ENCODE peak calls at places on chromosomes 16 and 17, in ten cellular contexts. F is left lung; Q is thoracic aorta; C is HFFc6; A is CD4-positive, alpha-beta T cell; K is foreskin fibroblast; V is GM20000; Z is GM12878; N is AG10803; W is PC-9. H is an unnamed sample.

GRCh38 chr17:55690105-55690508 is 32.6 kb downstream of the TMEM100 start:
- DNase-seq in F (no peak), W (no peak), Z (no peak), N (peak; percentile 38), V (no peak), K (peak; percentile 72), Q (no peak), C (no peak), A (no peak), H (no peak)

GRCh38 chr17:67360880-67361279 is 5.5 kb downstream of the PSMD12 start:
- DNase-seq in C (no peak), Q (no peak), W (no peak), K (no peak), N (no peak), V (no peak), F (no peak), Z (no peak), A (no peak), H (no peak)

GRCh38 chr17:27668488-27668823 is 37.5 kb downstream of the LGALS9 start:
- DNase-seq in C (no peak), F (no peak), Q (no peak), W (no peak), K (no peak), Z (no peak), N (no peak), V (no peak), A (no peak), H (no peak)

GRCh38 chr17:2138768-2139167 is 83.9 kb downstream of the HIC1 start:
- DNase-seq in Z (peak; percentile 42), A (no peak), V (peak; percentile 23), F (no peak), K (peak; percentile 41), N (peak; percentile 66), C (peak; percentile 65), Q (no peak), W (peak; percentile 64), H (no peak)

GRCh38 chr17:37608369-37609169 is 649 bp downstream of the SYNRG start:
- DNase-seq in K (peak; percentile 44), Q (peak; percentile 5), Z (no peak), A (no peak), N (peak; percentile 31), V (peak; percentile 38), C (peak; percentile 9), W (no peak), F (no peak), H (no peak)

GRCh38 chr17:55086635-55087058 is 118.1 kb downstream of the STXBP4 start:
- DNase-seq in A (no peak), Q (no peak), N (peak; percentile 82), C (peak; percentile 88), Z (no peak), F (no peak), W (peak; percentile 1), V (no peak), K (peak; percentile 86), H (no peak)

GRCh38 chr16:21023509-21024202 is 123.1 kb downstream of the LYRM1 start:
- DNase-seq in F (no peak), Q (no peak), C (no peak), K (no peak), W (no peak), A (no peak), V (no peak), N (no peak), Z (no peak), H (no peak)

GRCh38 chr17:32628645-32629044 is 141.9 kb downstream of the CDK5R1 start:
- DNase-seq in F (no peak), A (no peak), Z (no peak), C (no peak), Q (no peak), K (no peak), N (no peak), V (no peak), W (no peak), H (no peak)

GRCh38 chr17:20926532-20926931 is 116.3 kb downstream of the USP22 start:
- DNase-seq in C (peak; percentile 11), V (no peak), K (peak; percentile 55), F (no peak), N (peak; percentile 54), A (no peak), Z (no peak), W (no peak), Q (no peak), H (no peak)

GRCh38 chr17:56896968-56897359 is 16.9 kb downstream of the TRIM25 start:
- DNase-seq in F (no peak), K (no peak), N (no peak), Q (no peak), A (no peak), V (no peak), Z (no peak), C (no peak), W (no peak), H (no peak)

GRCh38 chr17:72123496-72123963 is 2.7 kb downstream of the SOX9 start:
- DNase-seq in N (no peak), W (no peak), Q (no peak), V (peak; percentile 30), K (no peak), Z (no peak), C (no peak), A (no peak), F (peak; percentile 81), H (no peak)

GRCh38 chr17:77495575-77495974 is 354.8 kb downstream of the SEC14L1 start:
- DNase-seq in V (no peak), F (peak; percentile 71), Z (no peak), N (no peak), Q (no peak), A (no peak), W (no peak), K (no peak), C (no peak), H (no peak)

GRCh38 chr16:24009955-24010354 is 174.2 kb downstream of the PRKCB start:
- DNase-seq in Z (peak; percentile 20), N (no peak), F (no peak), A (no peak), C (no peak), Q (no peak), V (peak; percentile 33), K (no peak), W (no peak), H (no peak)

GRCh38 chr17:34306466-34306865 is 12.8 kb upstream of the CCL8 start:
- DNase-seq in Q (no peak), A (no peak), W (no peak), K (peak; percentile 81), V (no peak), C (peak; percentile 65), N (peak; percentile 75), Z (no peak), F (no peak), H (no peak)
- TF ChIP-seq CTCF in Q (peak; percentile 35), A (no peak), W (no peak), K (peak; percentile 58), V (no peak), C (peak; percentile 82), N (peak; percentile 69), Z (no peak), F (peak; percentile 42), H (no peak)

DNA sequence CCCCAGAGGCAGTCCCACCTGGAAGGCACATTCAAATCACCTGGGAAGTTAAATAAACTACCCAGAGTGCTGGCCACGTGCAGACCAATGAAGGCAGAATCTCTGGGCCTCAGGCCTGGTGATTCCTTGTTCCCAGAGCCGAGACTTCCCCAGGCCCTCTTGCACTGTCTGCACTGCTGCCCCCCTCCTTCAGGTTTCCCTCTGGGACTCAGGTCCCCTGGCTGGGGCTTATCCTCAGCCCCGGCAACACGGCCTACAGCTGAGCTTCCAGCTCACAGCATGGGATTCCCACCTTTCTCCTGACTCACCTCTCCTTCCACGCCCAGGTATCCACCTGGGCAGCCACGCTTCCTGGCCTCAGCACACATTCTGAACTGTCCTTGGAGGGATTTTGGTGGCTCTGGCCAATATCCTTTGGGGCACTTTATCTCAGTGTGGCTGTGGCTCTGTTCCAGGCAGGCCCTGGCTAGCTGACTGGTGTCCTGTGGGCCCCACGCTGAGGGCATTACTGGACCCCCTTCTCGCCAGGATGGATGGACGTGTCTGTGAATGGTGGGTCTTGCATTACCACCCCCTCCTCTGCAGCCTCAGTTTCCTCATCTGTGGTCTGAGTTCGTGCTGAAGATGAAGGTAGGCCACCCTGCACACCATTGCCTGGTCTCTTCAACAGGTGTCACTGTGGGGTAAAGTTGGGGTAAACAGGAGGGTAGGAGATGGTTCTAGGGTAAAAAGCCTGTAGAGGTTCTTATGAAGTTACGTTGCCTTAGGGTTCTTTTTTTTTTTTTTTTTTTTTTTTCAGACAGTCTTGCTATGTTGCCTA is 165.7 kb downstream of the IRF8 start:
- DNase-seq in F (peak; percentile 45), A (no peak), V (no peak), W (no peak), C (no peak), Z (no peak), K (no peak), N (no peak), Q (no peak), H (no peak)
- TF ChIP-seq CTCF in F (no peak), A (no peak), V (no peak), W (no peak), C (no peak), Z (no peak), K (no peak), N (no peak), Q (no peak), H (no peak)

DNA sequence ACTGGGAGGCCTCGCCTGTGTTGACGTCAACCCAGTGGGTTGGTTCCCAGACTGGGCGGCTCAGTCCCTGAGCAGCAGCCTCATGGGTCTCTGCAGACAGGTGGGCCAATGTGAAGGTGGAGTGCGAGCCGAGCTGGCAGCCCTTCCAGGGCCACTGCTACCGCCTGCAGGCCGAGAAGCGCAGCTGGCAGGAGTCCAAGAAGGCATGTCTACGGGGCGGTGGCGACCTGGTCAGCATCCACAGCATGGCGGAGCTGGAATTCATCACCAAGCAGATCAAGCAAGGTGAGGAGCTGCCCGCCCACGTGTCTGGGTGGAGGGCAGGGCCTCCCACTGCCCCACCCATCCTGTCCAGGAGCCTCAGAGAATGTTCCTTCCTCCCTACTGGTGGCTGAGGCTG is 44.1 kb downstream of the MRC2 start:
- DNase-seq in Q (no peak), V (no peak), Z (no peak), N (no peak), F (no peak), A (no peak), K (no peak), W (peak; percentile 50), C (no peak), H (no peak)
- TF ChIP-seq CTCF in Q (no peak), V (no peak), Z (no peak), N (no peak), F (no peak), A (no peak), K (no peak), W (no peak), C (no peak), H (no peak)

DNA sequence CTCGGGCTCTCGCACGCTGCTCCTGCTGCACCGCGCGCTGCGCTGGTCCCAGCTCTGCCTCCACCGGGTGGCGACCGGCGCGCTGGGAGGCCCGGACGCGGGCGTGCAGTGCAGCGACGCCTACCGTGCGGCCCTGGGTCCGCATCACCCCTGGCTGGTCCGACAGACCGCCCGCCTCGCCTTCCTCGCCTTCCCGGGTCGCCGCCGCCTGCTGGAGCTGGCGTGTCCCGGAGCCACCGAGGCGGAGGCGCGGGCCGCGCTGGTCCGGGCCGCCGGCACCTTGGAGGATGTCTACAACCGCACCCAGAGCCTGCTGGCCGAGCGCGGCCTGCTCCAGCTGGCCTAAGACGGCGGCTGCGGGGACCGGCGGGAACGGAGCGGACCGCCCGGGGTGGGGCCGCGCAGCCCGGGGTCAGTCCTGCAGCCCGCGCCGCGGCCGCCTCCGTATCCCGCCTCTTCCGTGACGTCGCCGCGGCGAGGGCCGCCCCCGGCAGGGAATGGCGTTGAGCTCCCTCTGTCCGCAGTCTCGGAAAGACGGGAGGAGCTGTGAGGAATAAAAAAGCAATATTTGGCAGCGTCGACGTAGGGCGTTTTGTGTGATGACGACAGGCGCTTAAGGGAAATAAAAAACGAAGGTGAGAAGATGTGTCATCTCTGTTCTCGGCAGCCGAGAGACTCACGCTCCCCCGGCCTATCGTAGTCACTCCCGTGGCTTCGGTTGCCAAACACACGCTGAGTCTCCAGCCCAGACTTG is 1.4 kb downstream of the GLTPD2 start:
- DNase-seq in Q (peak; percentile 57), A (peak; percentile 65), Z (no peak), C (peak; percentile 95), W (peak; percentile 92), V (peak; percentile 97), N (peak; percentile 78), F (peak; percentile 97), K (peak; percentile 98), H (peak; percentile 78)
- TF ChIP-seq CTCF in Q (peak; percentile 77), A (peak; percentile 81), Z (peak; percentile 81), C (peak; percentile 87), W (peak; percentile 70), V (peak; percentile 84), N (peak; percentile 48), F (peak; percentile 83), K (peak; percentile 53), H (peak; percentile 84)

H was measured in natural killer cell.